ENCODE peak calls at places on chromosomes 11 and 22, in seven cellular contexts. C is IMR-90, P is esophagus squamous epithelium, L is sigmoid colon, H is ovary, Q is right lobe of liver, K is GM12892. F is an unnamed sample.

GRCh38 chr11:910044-910588 is 494 bp downstream of the CHID1 start:
- DNase-seq in P (no peak), H (no peak), Q (no peak), K (peak), L (no peak), C (no peak), F (no peak)

GRCh38 chr22:35930933-35931332 is 97.7 kb downstream of the RBFOX2 start:
- DNase-seq in C (peak), L (no peak), K (no peak), H (no peak), P (no peak), Q (no peak), F (no peak)

GRCh38 chr11:113179181-113179701 is 135.1 kb upstream of the TTC12 start:
- DNase-seq in Q (no peak), L (no peak), C (no peak), P (no peak), K (no peak), H (no peak), F (no peak)

GRCh38 chr11:79182794-79183193 is 258.0 kb downstream of the TENM4 start:
- DNase-seq in Q (no peak), P (no peak), C (peak), H (no peak), K (no peak), L (no peak), F (no peak)

GRCh38 chr11:377883-378500 is 8.7 kb downstream of the B4GALNT4 start:
- DNase-seq in L (no peak), K (no peak), H (no peak), Q (no peak), C (no peak), P (no peak), F (no peak)

GRCh38 chr11:97902828-97903227 is 1117.9 kb upstream of the CNTN5 start:
- DNase-seq in K (no peak), H (no peak), C (no peak), Q (no peak), L (no peak), P (no peak), F (no peak)

GRCh38 chr11:130166457-130166784 is 6.8 kb downstream of the ST14 start:
- DNase-seq in L (no peak), C (peak), H (no peak), P (no peak), Q (no peak), K (no peak), F (no peak)

GRCh38 chr11:77833302-77833701 is 12.4 kb downstream of the AAMDC start:
- DNase-seq in H (no peak), Q (no peak), K (no peak), L (no peak), P (no peak), C (no peak), F (no peak)

GRCh38 chr22:50293441-50294318 is 13.8 kb downstream of the PLXNB2 start:
- DNase-seq in P (no peak), K (no peak), C (peak), Q (peak), H (no peak), L (no peak), F (peak)

GRCh38 chr11:130407978-130408377 is 20.4 kb downstream of the ADAMTS8 start:
- DNase-seq in P (no peak), C (peak), K (no peak), H (no peak), Q (no peak), L (peak), F (no peak)

GRCh38 chr11:31657091-31657490 is 147.5 kb downstream of the ELP4 start:
- DNase-seq in H (no peak), Q (no peak), L (no peak), P (no peak), K (no peak), C (no peak), F (no peak)

GRCh38 chr11:27972432-27973170 is 135.4 kb downstream of the KIF18A start:
- DNase-seq in C (no peak), K (no peak), Q (no peak), P (no peak), H (no peak), L (no peak), F (no peak)

GRCh38 chr11:93846411-93846810 is 4.0 kb downstream of the VSTM5 start:
- DNase-seq in P (no peak), C (peak), K (no peak), L (no peak), Q (no peak), H (no peak), F (no peak)

GRCh38 chr22:47452184-47452583 is 689.7 kb downstream of the TBC1D22A start:
- DNase-seq in H (no peak), Q (no peak), C (no peak), L (no peak), K (no peak), P (no peak), F (no peak)

GRCh38 chr11:76601712-76602111 is 68.8 kb downstream of the LRRC32 start:
- DNase-seq in P (no peak), K (no peak), H (no peak), L (no peak), C (no peak), Q (no peak), F (no peak)

GRCh38 chr11:68996376-68997123 is 15.8 kb upstream of the MRGPRD start:
- DNase-seq in L (peak), Q (peak), C (no peak), H (no peak), K (no peak), P (no peak), F (no peak)

GRCh38 chr11:134223066-134223465 is 701 bp downstream of the NCAPD3 start:
- DNase-seq in C (no peak), Q (no peak), H (no peak), P (no peak), L (no peak), K (no peak), F (no peak)

DNA sequence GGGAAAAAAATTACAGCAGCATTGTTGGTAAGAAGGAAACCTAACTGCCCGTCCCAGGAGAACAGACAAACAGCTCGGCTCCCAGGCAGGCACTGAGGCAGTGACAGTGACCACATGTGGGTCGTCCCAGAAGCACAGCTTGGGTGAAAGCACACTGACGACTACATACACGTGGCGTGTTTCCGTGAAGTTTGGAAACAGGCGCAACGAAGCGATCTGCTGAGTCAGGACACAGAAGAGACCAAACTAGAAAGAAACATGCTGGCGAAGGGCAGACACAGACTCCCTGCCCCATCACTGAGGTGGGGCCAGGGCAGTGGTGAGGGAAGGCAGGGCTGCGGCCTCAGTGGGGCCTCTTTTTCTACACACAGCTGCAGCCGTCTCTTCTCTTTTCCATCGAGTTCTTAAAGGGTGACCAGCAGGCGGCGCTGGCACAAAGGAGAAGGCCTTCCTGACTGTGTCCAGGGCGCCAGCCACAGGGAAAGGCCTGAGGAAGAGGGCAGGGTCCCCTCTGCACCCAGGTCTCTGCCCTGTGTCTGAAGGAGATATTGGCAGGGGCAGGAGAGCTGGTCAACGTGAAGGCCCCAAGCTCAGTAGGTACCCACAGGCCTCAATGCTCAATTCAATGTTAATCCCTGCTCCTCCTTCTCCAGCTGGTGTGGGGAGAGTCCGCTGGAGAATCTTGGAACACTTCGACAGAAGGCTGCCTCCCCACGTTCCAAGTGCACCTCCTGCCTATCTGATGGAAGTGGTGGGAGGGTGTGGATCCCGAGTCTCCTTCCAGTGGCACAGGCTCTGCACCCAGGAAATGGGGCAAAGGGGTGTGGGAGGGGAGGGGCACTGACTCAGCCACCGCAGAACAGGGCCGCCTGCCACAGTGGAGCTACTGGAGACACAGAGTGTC is 19.9 kb downstream of the CARS1 start:
- DNase-seq in H (peak), P (no peak), K (peak), Q (peak), L (peak), C (peak), F (peak)
- TF ChIP-seq POLR2A in H (no peak), P (no peak), K (no peak), Q (no peak), L (no peak), C (no peak), F (no peak)

DNA sequence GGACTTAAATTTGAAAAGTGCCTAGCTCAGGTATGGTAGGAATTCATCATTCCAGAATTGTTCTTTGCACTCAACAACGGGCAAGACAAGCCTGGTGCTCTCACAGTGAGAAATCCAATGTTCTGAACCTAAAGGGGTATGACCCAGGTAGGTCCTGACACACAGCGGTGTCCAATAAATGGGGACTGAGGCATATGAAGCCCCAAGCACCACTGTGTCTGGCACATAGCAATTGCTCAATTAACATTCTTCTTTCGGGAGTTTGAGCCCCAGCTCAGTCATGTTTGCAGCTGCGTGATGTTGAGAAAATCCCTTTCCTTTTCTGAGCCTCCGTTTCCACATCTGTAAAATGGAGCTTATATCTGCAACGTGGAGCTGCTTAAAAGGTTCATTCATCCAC is 535.8 kb downstream of the MIAT start:
- DNase-seq in K (no peak), Q (no peak), L (no peak), H (no peak), C (no peak), P (no peak), F (no peak)
- TF ChIP-seq POLR2A in K (no peak), Q (no peak), L (no peak), H (no peak), C (no peak), P (no peak), F (no peak)

GRCh38 chr22:39313258-39314001 is 6.0 kb downstream of the RPL3 start:
- DNase-seq in K (no peak), L (no peak), Q (no peak), C (no peak), P (no peak), H (no peak), F (no peak)
- TF ChIP-seq POLR2A in K (no peak), L (no peak), Q (no peak), C (no peak), P (no peak), H (no peak), F (no peak)

GRCh38 chr11:111301004-111301839 is 2.9 kb downstream of the POU2AF3 start:
- DNase-seq in K (no peak), P (no peak), H (no peak), L (no peak), Q (peak), C (no peak), F (no peak)

GRCh38 chr11:111300569-111300968 is 2.2 kb downstream of the POU2AF3 start:
- DNase-seq in C (no peak), K (no peak), Q (no peak), H (no peak), L (no peak), P (no peak), F (no peak)

GRCh38 chr11:111297696-111298095 is 650 bp upstream of the POU2AF3 start:
- DNase-seq in H (no peak), P (no peak), K (no peak), Q (no peak), L (no peak), C (no peak), F (no peak)

GRCh38 chr11:111298466-111299110 is at the start of gene POU2AF3:
- DNase-seq in K (peak), Q (no peak), H (peak), P (no peak), L (peak), C (no peak), F (no peak)

DNA sequence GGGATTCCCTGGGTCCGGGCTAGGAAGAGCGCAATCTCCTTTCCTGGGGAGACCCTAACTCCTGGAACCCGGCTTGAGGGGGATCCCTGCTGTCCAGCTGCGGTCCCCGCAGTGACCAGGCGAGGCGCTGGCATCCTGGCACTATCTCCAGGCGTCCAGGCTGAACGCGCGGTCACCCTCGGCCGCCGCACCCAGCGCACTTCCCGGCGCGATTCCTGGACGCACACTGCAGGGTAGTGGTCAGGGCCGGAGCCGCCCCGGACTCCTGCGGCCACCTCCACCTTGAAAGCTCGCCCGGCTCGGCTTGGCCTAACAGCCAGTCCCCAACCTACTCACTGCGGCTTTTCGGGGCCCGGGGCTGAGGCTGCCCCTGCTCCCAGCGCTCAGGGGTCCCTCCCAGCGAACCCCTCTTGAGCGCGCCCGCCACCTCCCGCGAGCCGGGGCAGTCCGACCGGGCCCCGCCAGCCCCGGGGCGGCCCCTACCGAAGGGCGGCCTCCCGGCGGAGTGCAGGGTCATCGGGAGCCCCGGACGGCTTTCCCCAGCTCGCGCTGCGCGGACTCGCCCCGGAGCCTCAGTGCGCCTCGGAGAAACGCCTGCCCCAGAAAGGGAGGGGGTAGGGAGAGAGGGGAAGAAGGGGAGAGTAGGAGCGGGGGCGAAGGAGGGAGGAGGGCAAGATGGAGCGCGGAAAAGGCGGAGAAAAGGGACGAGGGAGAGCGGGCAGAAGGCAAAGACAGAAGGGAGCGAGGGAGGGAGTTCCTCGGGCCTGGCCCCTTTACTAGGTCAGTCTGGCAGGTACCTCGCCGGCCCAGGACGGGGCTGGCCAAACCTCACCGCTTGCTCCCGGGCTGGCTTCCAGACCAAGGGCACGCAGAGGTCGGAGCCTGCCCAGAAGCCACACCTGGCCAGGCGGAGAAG is 1.0 kb downstream of the POU2AF3 start:
- DNase-seq in P (no peak), H (peak), C (peak), Q (peak), L (peak), K (peak), F (peak)
- TF ChIP-seq POLR2A in P (no peak), H (peak), C (no peak), Q (no peak), L (no peak), K (no peak), F (peak)

DNA sequence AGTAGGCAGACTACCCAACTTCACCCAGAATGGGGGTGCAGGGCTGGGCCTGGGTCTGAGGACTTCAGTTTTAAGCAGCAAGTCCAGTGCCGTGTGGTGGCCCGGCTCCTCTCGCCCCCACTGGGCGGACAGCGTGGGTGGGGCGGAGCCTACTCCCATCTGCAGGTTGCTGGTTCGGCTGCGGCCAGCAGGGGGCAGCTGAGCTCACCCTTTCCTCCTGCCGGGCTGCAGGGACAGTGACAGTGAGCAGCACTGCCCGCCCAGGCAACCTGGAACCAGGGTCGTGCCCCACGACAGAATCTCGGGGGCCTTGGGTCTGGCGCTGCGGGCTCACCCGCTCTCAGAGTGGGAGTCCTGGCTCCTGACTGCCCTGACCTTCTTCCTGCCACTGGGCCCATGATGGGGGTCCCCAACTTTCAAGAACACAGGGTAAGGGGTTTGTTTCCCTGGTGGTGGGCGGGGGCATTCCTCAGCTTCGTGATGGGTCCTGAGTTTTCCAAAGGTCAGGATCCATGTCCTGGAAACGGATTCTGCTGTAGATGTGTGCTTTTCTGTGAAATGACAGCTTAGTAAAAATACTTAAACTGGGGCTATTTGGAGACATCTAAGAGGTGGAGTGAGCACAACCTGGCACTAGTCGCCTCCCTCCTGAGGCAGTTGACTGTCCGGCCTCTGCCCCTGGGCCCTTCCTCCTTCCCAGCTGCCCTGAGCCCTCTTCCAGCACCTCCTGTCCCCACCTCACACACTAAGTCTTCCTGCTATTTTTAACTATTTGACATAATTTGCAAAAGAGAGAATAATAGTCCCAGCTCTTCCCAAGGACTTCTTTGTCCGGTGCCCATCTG is 6.0 kb upstream of the NEAT1 start:
- DNase-seq in H (peak), P (no peak), Q (peak), K (peak), C (peak), L (peak), F (peak)
- TF ChIP-seq POLR2A in H (peak), P (no peak), Q (peak), K (peak), C (peak), L (peak), F (peak)

GRCh38 chr22:42614312-42615091 is at the start of gene POLDIP3:
- DNase-seq in H (peak), K (peak), L (peak), P (peak), Q (peak), C (peak), F (peak)
- TF ChIP-seq POLR2A in H (peak), K (peak), L (no peak), P (no peak), Q (peak), C (no peak), F (peak)

GRCh38 chr11:86951706-86952105 is 3.5 kb downstream of the FZD4 start:
- DNase-seq in P (no peak), H (no peak), K (no peak), C (no peak), Q (no peak), L (no peak), F (no peak)

GRCh38 chr11:86948733-86949132 is 6.5 kb downstream of the FZD4 start:
- DNase-seq in H (no peak), C (no peak), Q (no peak), L (no peak), P (no peak), K (no peak), F (no peak)

GRCh38 chr11:86952221-86952875 is 2.8 kb downstream of the FZD4 start:
- DNase-seq in C (no peak), K (no peak), Q (no peak), L (no peak), P (no peak), H (no peak), F (peak)

GRCh38 chr11:86949995-86950993 is 4.9 kb downstream of the FZD4 start:
- DNase-seq in K (no peak), C (peak), H (no peak), P (no peak), Q (no peak), L (no peak), F (no peak)

GRCh38 chr11:86947541-86947940 is 7.7 kb downstream of the FZD4 start:
- DNase-seq in C (peak), L (no peak), H (no peak), P (no peak), Q (no peak), K (no peak), F (no peak)
- TF ChIP-seq POLR2A in C (no peak), L (no peak), H (no peak), P (no peak), Q (no peak), K (no peak), F (no peak)